ENCODE peak calls at places on chromosome 1, in six cellular contexts. S is mammary epithelial cell; A is aorta; V is CD8-positive, alpha-beta T cell; Q is PC-3; J is uterus. E is an unnamed sample.

GRCh38 chr1:226121049-226121586 is 58.6 kb downstream of the H3-3A start:
- DNase-seq in S (no peak), A (no peak), V (no peak), Q (no peak), J (no peak), E (no peak)

GRCh38 chr1:25661043-25661807 is 44.6 kb downstream of the MAN1C1 start:
- DNase-seq in S (no peak), A (no peak), V (no peak), Q (peak; percentile 55), J (no peak), E (no peak)

GRCh38 chr1:16180291-16180824 is 24.5 kb upstream of the EPHA2 start:
- DNase-seq in S (no peak), A (no peak), V (no peak), Q (peak; percentile 57), J (no peak), E (no peak)

GRCh38 chr1:202571719-202572339 is 138.4 kb downstream of the SYT2 start:
- DNase-seq in S (no peak), A (no peak), V (no peak), Q (peak; percentile 46), J (no peak), E (no peak)

GRCh38 chr1:226533220-226533619 is 15.3 kb upstream of the STUM start:
- DNase-seq in S (no peak), A (no peak), V (no peak), Q (no peak), J (no peak), E (no peak)

GRCh38 chr1:67479146-67479891 is 49.1 kb upstream of the SERBP1 start:
- DNase-seq in S (peak; percentile 36), A (peak; percentile 87), V (no peak), Q (peak; percentile 57), J (peak; percentile 75), E (no peak)

GRCh38 chr1:239997515-239998311 is 94.0 kb upstream of the FMN2 start:
- DNase-seq in S (no peak), A (no peak), V (no peak), Q (no peak), J (no peak), E (no peak)

GRCh38 chr1:186503210-186503609 is 42.3 kb upstream of the PDC start:
- DNase-seq in S (no peak), A (no peak), V (no peak), Q (peak; percentile 42), J (no peak), E (no peak)

GRCh38 chr1:113981962-113982931 is 3.0 kb downstream of the OLFML3 start:
- DNase-seq in S (peak; percentile 19), A (peak; percentile 87), V (no peak), Q (no peak), J (peak; percentile 83), E (no peak)

GRCh38 chr1:62052946-62053345 is 141.7 kb upstream of the L1TD1 start:
- DNase-seq in S (no peak), A (no peak), V (no peak), Q (no peak), J (no peak), E (no peak)

GRCh38 chr1:12527564-12527963 is 90.4 kb downstream of the DHRS3 start:
- DNase-seq in S (no peak), A (no peak), V (no peak), Q (no peak), J (peak; percentile 10), E (no peak)
- H3K4me1 ChIP-seq in S (no peaks in the 10 kb centered on the region), A (no peaks in the 10 kb centered on the region), V (no peaks in the 10 kb centered on the region), Q (peaks cover 32% of the 10 kb centered on the region), J (no peaks in the 10 kb centered on the region), E (peaks cover 4% of the 10 kb centered on the region)

GRCh38 chr1:153801028-153801625 is 25.9 kb downstream of the SLC27A3 start:
- DNase-seq in S (no peak), A (no peak), V (no peak), Q (no peak), J (no peak), E (no peak)

GRCh38 chr1:153800516-153800915 is 25.3 kb downstream of the SLC27A3 start:
- DNase-seq in S (no peak), A (no peak), V (no peak), Q (no peak), J (no peak), E (no peak)

GRCh38 chr1:153799016-153799415 is 23.8 kb downstream of the SLC27A3 start:
- DNase-seq in S (no peak), A (no peak), V (no peak), Q (no peak), J (no peak), E (no peak)

GRCh38 chr1:153798468-153798780 is 23.2 kb downstream of the SLC27A3 start:
- DNase-seq in S (no peak), A (no peak), V (no peak), Q (no peak), J (no peak), E (no peak)

DNA sequence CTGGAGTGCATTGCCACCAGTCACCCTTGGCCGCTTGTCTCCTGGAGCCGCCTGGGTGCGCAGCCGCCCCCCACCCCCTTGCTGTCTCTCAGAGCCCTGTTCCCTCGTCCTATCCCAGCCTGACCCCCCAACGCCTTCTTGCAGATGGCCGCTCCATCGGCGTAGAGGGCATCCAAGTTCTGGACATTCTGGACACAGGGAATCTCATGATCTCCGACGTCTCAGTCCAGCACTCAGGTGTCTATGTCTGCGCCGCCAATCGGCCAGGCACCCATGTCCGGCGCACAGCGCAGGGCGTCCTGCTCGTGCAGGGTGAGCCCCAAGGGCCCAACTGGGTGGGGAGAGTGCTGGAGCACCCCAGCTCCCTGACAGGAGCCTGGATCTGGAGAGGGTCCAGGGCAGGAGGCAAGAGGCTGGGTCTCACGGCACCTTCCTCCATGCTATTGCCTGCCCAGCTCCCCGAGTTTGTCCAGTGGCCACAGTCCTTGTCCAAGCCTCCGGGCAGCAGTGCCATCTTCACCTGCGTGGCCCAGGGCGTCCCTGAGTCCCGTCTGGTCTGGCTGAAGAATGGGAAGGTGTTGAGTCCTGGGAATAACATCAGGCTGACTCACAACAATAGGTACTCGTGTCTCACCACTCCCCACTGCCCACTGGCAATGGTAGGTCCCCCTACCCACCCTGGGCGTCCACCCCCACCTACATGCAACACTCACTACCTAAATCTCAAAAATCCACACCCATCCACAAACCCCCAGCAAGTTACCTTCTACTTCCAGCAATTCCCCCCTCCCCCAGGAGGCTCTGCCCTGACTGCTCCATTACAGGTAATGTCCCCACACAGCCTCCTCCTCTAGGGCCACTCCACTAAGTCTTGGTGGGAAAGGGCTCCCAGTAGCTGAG is 24.6 kb downstream of the SLC27A3 start:
- DNase-seq in S (no peak), A (no peak), V (no peak), Q (no peak), J (no peak), E (no peak)
- H3K4me1 ChIP-seq in S (no peaks in the 10 kb centered on the region), A (no peaks in the 10 kb centered on the region), V (peaks cover 31% of the 10 kb centered on the region), Q (no peaks in the 10 kb centered on the region), J (no peaks in the 10 kb centered on the region), E (no peaks in the 10 kb centered on the region)

DNA sequence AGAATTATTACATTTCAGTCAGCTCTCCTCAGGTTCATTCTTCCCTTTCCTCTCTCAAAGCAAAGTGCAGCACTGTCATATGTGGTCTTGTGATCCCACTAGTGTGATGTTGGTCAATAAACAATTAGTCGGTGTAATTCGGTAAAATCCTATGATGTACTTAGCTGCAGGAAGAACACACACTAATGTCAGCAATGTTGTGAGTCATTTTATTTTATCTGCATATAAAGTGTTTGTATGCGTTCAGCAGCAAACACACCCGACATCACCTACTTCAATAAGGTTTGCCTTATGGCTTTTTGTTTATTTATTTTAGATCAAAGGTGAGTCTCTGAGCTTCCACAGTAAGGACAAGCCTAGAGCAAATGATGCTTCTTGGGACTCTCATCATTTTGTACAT is 47.8 kb downstream of the PTPN14 start:
- DNase-seq in S (peak; percentile 40), A (no peak), V (no peak), Q (peak; percentile 72), J (no peak), E (no peak)
- H3K4me1 ChIP-seq in S (peaks cover 22% of the 10 kb centered on the region), A (peaks cover 1% of the 10 kb centered on the region), V (no peaks in the 10 kb centered on the region), Q (peaks cover 42% of the 10 kb centered on the region), J (no peaks in the 10 kb centered on the region), E (no peaks in the 10 kb centered on the region)

GRCh38 chr1:18943162-18943561 is 13.3 kb downstream of the IFFO2 start:
- DNase-seq in S (no peak), A (no peak), V (no peak), Q (no peak), J (no peak), E (no peak)

GRCh38 chr1:18942340-18942739 is 14.1 kb downstream of the IFFO2 start:
- DNase-seq in S (no peak), A (no peak), V (no peak), Q (no peak), J (no peak), E (no peak)

GRCh38 chr1:18940303-18941020 is 16.0 kb downstream of the IFFO2 start:
- DNase-seq in S (no peak), A (no peak), V (no peak), Q (no peak), J (no peak), E (no peak)

GRCh38 chr1:18939398-18940302 is 16.8 kb downstream of the IFFO2 start:
- DNase-seq in S (peak; percentile 94), A (no peak), V (no peak), Q (no peak), J (no peak), E (no peak)

DNA sequence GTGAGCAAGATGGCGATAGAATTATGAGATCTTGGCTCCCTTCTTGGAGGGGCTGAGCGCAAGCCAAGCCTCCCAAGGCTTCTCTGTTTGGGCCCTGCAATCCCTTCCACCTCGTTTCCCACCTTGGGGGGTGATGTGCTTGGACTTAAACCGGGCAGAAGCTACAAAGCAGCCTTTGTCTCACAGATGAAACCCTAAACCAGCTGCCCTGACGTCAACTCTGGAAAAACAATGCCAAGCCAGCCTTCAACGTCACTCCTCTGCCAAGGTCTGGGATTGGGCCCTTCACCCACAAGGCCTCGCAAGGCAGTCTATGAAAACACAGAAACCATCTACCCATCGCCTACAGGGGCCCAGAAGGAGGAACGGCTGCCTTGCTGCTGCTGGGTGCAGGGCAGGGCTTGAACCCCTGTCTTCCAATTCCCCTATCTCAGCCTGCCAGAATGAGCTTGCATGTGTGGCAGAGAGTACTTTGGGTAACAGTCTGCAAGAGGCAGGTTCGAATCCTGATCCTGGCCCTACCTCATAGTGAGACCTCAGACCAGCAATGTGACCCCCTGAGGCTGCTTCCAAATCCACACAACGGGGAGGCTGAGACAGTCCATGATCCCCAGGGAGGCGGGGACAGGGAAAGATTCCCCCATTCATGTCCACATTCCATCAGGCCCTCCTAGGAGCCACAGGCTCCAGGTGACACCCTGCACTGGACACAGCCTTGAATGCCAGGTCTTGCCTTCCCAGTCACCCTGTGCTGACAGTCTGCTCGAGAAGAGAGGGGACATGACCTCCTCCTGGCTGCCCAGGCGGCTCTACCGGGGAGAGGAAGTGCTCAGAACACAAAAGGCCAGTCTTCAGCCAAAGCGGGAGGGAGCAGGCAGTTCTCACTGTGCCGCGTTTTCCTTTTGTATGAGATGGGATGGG is 15.0 kb downstream of the IFFO2 start:
- DNase-seq in S (peak; percentile 98), A (no peak), V (no peak), Q (peak; percentile 63), J (no peak), E (no peak)
- H3K4me1 ChIP-seq in S (peaks cover 84% of the 10 kb centered on the region), A (peaks cover 5% of the 10 kb centered on the region), V (peaks cover 70% of the 10 kb centered on the region), Q (peaks cover 23% of the 10 kb centered on the region), J (peaks cover 27% of the 10 kb centered on the region), E (peaks cover 59% of the 10 kb centered on the region)

GRCh38 chr1:32709075-32709474 is 6.5 kb upstream of the SYNC start:
- DNase-seq in S (no peak), A (no peak), V (no peak), Q (no peak), J (no peak), E (no peak)
- H3K4me1 ChIP-seq in S (peaks cover 5% of the 10 kb centered on the region), A (no peaks in the 10 kb centered on the region), V (no peaks in the 10 kb centered on the region), Q (peaks cover 7% of the 10 kb centered on the region), J (no peaks in the 10 kb centered on the region), E (no peaks in the 10 kb centered on the region)

GRCh38 chr1:21909286-21909759 is 27.8 kb downstream of the HSPG2 start:
- DNase-seq in S (no peak), A (peak; percentile 82), V (no peak), Q (no peak), J (peak; percentile 47), E (no peak)
- H3K4me1 ChIP-seq in S (peaks cover 28% of the 10 kb centered on the region), A (peaks cover 2% of the 10 kb centered on the region), V (peaks cover 5% of the 10 kb centered on the region), Q (no peaks in the 10 kb centered on the region), J (peaks cover 75% of the 10 kb centered on the region), E (no peaks in the 10 kb centered on the region)